ENCODE peak calls at places on chromosomes 3 and 15, in eight cellular contexts. F is astrocyte of the spinal cord, H is stomach, Y is GM13977, D is ovary, R is GM12865, X is heart right ventricle, V is psoas muscle. M is an unnamed sample.

GRCh38 chr3:120425877-120426276 is 24.9 kb downstream of the FSTL1 start:
- DNase-seq in F (peak), H (no peak), Y (no peak), D (no peak), R (no peak), X (no peak), V (peak), M (no peak)

GRCh38 chr3:72259755-72260589 is 475.0 kb upstream of the PROK2 start:
- DNase-seq in F (peak), H (no peak), Y (peak), D (no peak), R (peak), X (no peak), V (no peak), M (peak)

GRCh38 chr15:67945951-67946700 is 106.3 kb upstream of the RNU6-1 start:
- DNase-seq in F (peak), H (no peak), Y (no peak), D (no peak), R (peak), X (no peak), V (no peak), M (no peak)

GRCh38 chr3:133038089-133038730 is at the start of gene TMEM108:
- DNase-seq in F (peak), H (peak), Y (peak), D (no peak), R (no peak), X (peak), V (peak), M (peak)

GRCh38 chr3:134449277-134449676 is 36.5 kb downstream of the ANAPC13 start:
- DNase-seq in F (no peak), H (peak), Y (no peak), D (peak), R (peak), X (no peak), V (no peak), M (no peak)

GRCh38 chr15:55253580-55253979 is 36.0 kb downstream of the RAB27A start:
- DNase-seq in F (peak), H (no peak), Y (no peak), D (no peak), R (no peak), X (no peak), V (no peak), M (no peak)

GRCh38 chr3:48402907-48403306 is 27.0 kb downstream of the PLXNB1 start:
- DNase-seq in F (no peak), H (no peak), Y (no peak), D (no peak), R (no peak), X (no peak), V (no peak), M (no peak)

GRCh38 chr3:136074546-136074945 is 109.0 kb downstream of the PPP2R3A start:
- DNase-seq in F (peak), H (no peak), Y (no peak), D (no peak), R (no peak), X (no peak), V (no peak), M (no peak)

GRCh38 chr15:101406796-101407195 is 82.7 kb downstream of the PCSK6 start:
- DNase-seq in F (no peak), H (peak), Y (no peak), D (no peak), R (no peak), X (no peak), V (no peak), M (no peak)

GRCh38 chr3:38489766-38490165 is 6.4 kb upstream of the EXOG start:
- DNase-seq in F (no peak), H (no peak), Y (no peak), D (no peak), R (no peak), X (no peak), V (no peak), M (no peak)

GRCh38 chr3:117019082-117019713 is 309.6 kb downstream of the TUSC7 start:
- DNase-seq in F (peak), H (peak), Y (peak), D (peak), R (peak), X (peak), V (peak), M (peak)

GRCh38 chr3:37458162-37458895 is 283.9 kb upstream of the LRRFIP2 start:
- DNase-seq in F (no peak), H (no peak), Y (no peak), D (peak), R (no peak), X (no peak), V (peak), M (no peak)

GRCh38 chr15:43920815-43921214 is 94.0 kb downstream of the WDR76 start:
- DNase-seq in F (peak), H (no peak), Y (no peak), D (no peak), R (peak), X (no peak), V (no peak), M (no peak)

GRCh38 chr3:159191454-159191853 is 389.6 kb downstream of the MFSD1 start:
- DNase-seq in F (peak), H (no peak), Y (no peak), D (no peak), R (no peak), X (no peak), V (no peak), M (no peak)
- TF ChIP-seq CTCF in F (no peak), H (no peak), Y (no peak), D (no peak), R (no peak), X (no peak), V (no peak), M (no peak)

GRCh38 chr3:6255229-6255628 is 605.7 kb upstream of the GRM7 start:
- DNase-seq in F (no peak), H (no peak), Y (no peak), D (no peak), R (no peak), X (no peak), V (no peak), M (no peak)
- TF ChIP-seq CTCF in F (no peak), H (no peak), Y (no peak), D (no peak), R (no peak), X (no peak), V (no peak), M (no peak)

DNA sequence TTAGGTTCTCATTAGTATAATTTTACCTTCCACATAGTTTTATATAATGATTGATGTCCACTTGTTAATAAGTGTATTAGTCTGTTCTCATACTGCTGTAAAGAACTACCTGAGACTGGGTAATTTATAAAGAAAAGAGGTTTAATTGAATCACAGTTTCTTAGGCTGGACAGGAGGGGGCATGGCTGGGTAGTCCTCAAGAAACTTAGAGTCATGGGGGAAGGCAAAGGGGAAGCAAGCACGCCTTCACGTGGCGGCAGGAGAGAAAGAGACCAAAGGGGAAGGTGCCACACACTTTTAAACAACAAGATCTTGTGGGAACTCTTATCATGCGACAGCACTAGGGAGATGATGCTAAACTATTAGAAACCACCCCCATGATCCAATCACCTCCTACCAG is 19.2 kb downstream of the DZIP3 start:
- DNase-seq in F (no peak), H (no peak), Y (no peak), D (no peak), R (no peak), X (no peak), V (no peak), M (no peak)
- TF ChIP-seq CTCF in F (no peak), H (no peak), Y (no peak), D (no peak), R (no peak), X (no peak), V (no peak), M (no peak)

GRCh38 chr3:140927279-140927678 is 14.4 kb upstream of the SLC25A36 start:
- DNase-seq in F (no peak), H (no peak), Y (no peak), D (no peak), R (no peak), X (no peak), V (no peak), M (no peak)

GRCh38 chr3:140920029-140920428 is 21.6 kb upstream of the SLC25A36 start:
- DNase-seq in F (no peak), H (no peak), Y (no peak), D (no peak), R (no peak), X (no peak), V (no peak), M (no peak)

GRCh38 chr3:140917769-140918168 is 23.9 kb upstream of the SLC25A36 start:
- DNase-seq in F (no peak), H (peak), Y (no peak), D (no peak), R (no peak), X (peak), V (no peak), M (no peak)

GRCh38 chr3:140924097-140924873 is 17.4 kb upstream of the SLC25A36 start:
- DNase-seq in F (no peak), H (no peak), Y (no peak), D (no peak), R (no peak), X (peak), V (peak), M (no peak)

DNA sequence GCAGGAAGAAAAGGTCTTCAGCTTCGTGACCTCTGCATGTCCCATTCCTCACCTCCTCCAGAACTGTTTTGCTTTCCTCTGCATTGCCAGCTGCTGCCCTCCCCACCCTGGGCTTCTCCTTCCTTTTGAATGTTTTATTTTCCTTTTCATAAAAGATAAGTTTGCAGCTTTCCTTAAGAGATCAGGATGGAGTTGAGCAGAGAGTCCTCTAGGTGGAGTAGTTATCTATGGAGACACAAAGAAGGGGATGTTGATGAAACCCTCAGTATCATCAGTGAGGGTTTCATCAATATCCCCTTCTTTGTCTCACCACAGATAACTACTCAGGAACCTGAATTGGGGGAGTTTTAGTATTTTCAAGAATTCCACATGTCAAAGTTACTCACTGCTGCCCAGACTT is 19.0 kb upstream of the SLC25A36 start:
- DNase-seq in F (peak), H (no peak), Y (peak), D (no peak), R (peak), X (no peak), V (no peak), M (peak)
- TF ChIP-seq CTCF in F (peak), H (no peak), Y (peak), D (no peak), R (peak), X (peak), V (peak), M (peak)

M was measured in GM13976.